ENCODE peak calls at places on chromosomes 11 and 22, in five cellular contexts. H, S, J, Z and Y are unnamed samples.
A peak's percentile ranks its signal among the peaks of the same experiment; 100 is the strongest.

GRCh38 chr22:36419177-36419911 is 31.6 kb upstream of the MYH9 start:
- DNase-seq in H (peak; percentile 84), S (no peak), J (no peak), Z (no peak), Y (peak; percentile 62)

GRCh38 chr11:662689-663274 is 25.7 kb downstream of the DRD4 start:
- DNase-seq in H (peak; percentile 72), S (peak; percentile 96), J (peak; percentile 69), Z (no peak), Y (peak; percentile 68)

GRCh38 chr11:65745049-65745448 is 24.5 kb upstream of the RNASEH2C start:
- DNase-seq in H (no peak), S (no peak), J (no peak), Z (no peak), Y (no peak)

GRCh38 chr22:29503811-29504372 is 23.9 kb downstream of the NEFH start:
- DNase-seq in H (peak; percentile 81), S (no peak), J (peak; percentile 38), Z (no peak), Y (peak; percentile 78)

GRCh38 chr11:101126551-101127347 is 2.9 kb downstream of the PGR start:
- DNase-seq in H (peak; percentile 24), S (no peak), J (no peak), Z (no peak), Y (peak; percentile 4)

GRCh38 chr11:127275771-127276170 is 275.2 kb upstream of the KIRREL3 start:
- DNase-seq in H (no peak), S (no peak), J (no peak), Z (no peak), Y (no peak)

GRCh38 chr11:15716550-15716949 is 601.8 kb downstream of the INSC start:
- DNase-seq in H (peak; percentile 14), S (no peak), J (no peak), Z (no peak), Y (no peak)

GRCh38 chr11:37942081-37942480 is 1344.0 kb upstream of the RAG2 start:
- DNase-seq in H (no peak), S (no peak), J (no peak), Z (no peak), Y (no peak)

GRCh38 chr11:396511-396947 is 2.5 kb downstream of the PKP3 start:
- DNase-seq in H (peak; percentile 37), S (peak; percentile 71), J (no peak), Z (no peak), Y (peak; percentile 20)

GRCh38 chr11:33989461-33989860 is 62.1 kb upstream of the CAPRIN1 start:
- DNase-seq in H (no peak), S (no peak), J (no peak), Z (no peak), Y (no peak)

GRCh38 chr11:33920838-33921613 is 29.1 kb upstream of the LMO2 start:
- DNase-seq in H (no peak), S (no peak), J (no peak), Z (peak; percentile 77), Y (no peak)

GRCh38 chr11:65477271-65478029 is 21.4 kb upstream of the MALAT1 start:
- DNase-seq in H (peak; percentile 93), S (peak; percentile 94), J (peak; percentile 96), Z (peak; percentile 93), Y (peak; percentile 92)

GRCh38 chr11:33941637-33942160 is 49.8 kb upstream of the LMO2 start:
- DNase-seq in H (peak; percentile 21), S (no peak), J (no peak), Z (peak; percentile 49), Y (peak; percentile 78)

GRCh38 chr11:9565822-9566560 is 7.5 kb upstream of the WEE1 start:
- DNase-seq in H (peak; percentile 100), S (peak; percentile 93), J (no peak), Z (peak; percentile 65), Y (peak; percentile 100)

GRCh38 chr11:21646351-21646750 is 546.5 kb upstream of the ANO5 start:
- DNase-seq in H (no peak), S (no peak), J (no peak), Z (no peak), Y (no peak)

GRCh38 chr22:46366327-46366731 is 30.8 kb downstream of the TRMU start:
- DNase-seq in H (no peak), S (no peak), J (no peak), Z (no peak), Y (no peak)

DNA sequence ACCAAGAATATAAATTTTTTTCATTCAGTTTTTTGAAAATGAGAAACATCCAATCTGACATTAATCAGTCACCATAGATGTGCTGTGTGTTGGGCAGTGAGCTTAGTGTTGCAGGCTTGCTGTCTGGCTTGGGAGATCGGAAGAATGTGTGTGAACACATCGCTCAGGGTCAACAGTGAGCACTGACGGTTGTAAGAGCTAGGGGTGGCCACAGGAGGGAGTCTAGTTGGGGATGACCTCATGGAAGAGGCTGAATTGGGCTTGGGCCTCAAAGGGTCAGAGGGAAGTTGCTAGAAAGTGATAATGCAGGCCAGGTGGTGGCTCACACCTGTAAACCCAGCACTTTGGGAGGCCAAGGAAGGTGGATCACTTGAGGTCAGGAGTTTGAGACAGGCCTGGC is 375.4 kb downstream of the DDX10 start:
- DNase-seq in H (no peak), S (no peak), J (no peak), Z (no peak), Y (no peak)
- TF ChIP-seq CTCF in H (peak; percentile 19), S (no peak), J (no peak), Z (peak; percentile 31), Y (no peak)

GRCh38 chr11:76321340-76321739 is 59.6 kb downstream of the THAP12 start:
- DNase-seq in H (no peak), S (no peak), J (no peak), Z (no peak), Y (no peak)
- H3K4me3 ChIP-seq in H (no peak overlapping the region), S (no peak overlapping the region), J (no peak overlapping the region), Z (no peak overlapping the region), Y (no peak overlapping the region)

DNA sequence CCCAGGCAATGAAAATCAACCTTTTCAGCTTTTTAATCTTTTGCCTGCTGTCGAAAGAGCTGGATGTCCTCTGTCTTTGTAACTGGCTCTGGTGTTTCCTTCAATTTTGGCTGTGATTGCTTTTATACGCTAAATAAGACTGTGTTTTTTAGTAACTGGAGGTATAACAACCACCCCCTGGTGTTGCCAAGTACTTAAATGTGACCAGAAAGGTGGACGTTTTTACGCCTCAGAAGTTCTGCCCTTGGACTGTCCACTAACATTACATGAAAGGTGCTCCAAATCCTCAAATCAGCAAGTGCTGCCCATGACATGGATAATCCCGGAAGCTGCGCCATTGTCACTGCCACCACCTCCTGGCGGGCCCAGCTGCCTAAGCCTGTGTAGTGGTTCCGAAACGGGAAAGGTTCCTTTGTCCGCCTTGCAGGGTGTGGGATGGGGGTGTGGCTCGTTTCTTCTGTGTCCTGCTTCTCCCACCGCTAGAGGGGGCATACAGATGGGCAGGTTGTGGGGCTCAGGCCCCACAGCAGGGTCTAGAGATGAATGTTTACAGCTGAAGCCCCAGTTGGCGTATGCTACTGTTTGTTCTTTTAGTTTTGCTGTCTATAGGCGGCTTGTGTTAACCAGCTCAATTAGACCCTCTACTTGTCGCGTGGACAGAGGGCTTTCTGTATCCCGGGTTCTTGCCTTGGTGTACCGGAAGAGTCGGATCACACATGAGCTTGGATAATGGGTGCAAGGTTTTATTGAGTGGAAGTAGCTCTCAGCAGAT is 82.2 kb upstream of the SEPTIN5 start:
- DNase-seq in H (peak; percentile 40), S (peak; percentile 46), J (no peak), Z (no peak), Y (peak; percentile 49)
- TF ChIP-seq CTCF in H (peak; percentile 55), S (peak; percentile 36), J (no peak), Z (peak; percentile 56), Y (peak; percentile 75)

DNA sequence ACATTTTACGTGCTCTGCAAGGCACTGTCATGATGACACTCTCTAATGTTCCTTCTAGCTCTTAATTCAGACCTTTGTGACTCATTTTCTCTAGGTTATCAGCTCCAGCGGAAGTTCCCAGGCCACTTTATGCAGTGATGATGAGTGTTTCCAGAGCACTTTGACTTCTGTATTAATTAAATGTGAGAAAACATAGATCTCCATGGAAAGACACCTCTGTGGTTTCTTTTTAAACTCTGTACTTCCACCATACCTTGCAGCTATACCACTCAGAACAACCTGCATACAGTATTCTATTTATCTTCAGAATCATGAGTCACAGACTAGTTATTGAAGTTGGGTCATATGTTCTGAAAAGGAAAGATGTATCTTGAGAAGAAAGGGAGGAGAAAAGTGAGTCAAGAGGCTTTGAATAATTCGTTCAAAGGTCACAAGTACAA is 175.6 kb upstream of the TENM4 start:
- DNase-seq in H (no peak), S (no peak), J (no peak), Z (no peak), Y (no peak)
- H3K4me3 ChIP-seq in H (no peak overlapping the region), S (no peak overlapping the region), J (no peak overlapping the region), Z (no peak overlapping the region), Y (no peak overlapping the region)

DNA sequence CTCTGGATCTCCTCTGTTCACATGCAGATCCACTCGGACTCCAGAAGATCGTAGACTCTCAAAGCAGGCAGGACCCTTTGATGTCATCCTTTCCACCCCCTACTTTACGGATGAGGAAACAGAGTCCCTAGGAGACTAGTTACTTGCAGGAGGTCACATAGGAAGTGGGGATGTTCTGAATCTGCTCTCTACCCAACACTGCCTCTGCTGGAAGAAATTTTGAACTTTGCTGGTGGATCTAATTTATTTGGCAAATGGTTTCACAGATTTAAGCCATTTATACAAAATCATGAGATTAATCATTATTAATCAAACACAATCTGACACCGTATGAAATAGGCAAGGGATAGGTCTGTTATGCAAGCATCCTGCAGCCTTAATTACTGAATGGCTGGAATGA is 55.0 kb upstream of the USP47 start:
- DNase-seq in H (peak; percentile 46), S (no peak), J (no peak), Z (no peak), Y (peak; percentile 43)
- TF ChIP-seq CTCF in H (peak; percentile 66), S (peak; percentile 54), J (peak; percentile 36), Z (peak; percentile 41), Y (peak; percentile 68)

DNA sequence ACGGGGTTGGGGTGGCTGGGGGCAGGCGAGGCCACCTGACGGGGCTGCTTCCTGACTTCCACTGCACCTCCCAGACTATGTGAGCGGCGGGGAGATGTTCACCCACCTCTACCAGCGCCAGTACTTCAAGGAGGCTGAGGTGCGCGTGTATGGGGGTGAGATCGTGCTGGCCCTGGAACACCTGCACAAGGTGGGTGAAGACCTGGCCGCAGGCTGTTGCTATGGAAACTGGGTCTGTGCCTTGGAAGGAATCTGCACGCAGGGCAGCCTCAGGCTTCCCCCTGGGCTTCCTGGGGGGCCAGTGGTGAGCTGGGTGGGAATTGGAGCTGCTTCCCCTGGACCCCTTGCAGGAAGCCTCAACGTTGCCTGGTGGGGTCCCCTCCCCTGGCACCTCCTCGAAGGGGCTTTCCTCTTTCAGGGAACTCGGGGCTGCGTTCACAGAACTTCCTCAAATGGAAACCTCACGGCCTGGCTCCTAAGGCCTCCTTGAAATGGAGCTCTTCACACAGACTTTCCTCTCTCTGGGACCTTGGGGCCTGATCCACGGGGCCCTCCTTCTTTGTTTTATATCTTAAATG is 1.5 kb downstream of the RPS6KA4 start:
- DNase-seq in H (no peak), S (no peak), J (no peak), Z (no peak), Y (no peak)
- H3K4me3 ChIP-seq in H (no peak overlapping the region), S (no peak overlapping the region), J (peak overlapping the region; percentile 97), Z (no peak overlapping the region), Y (peak overlapping the region; percentile 92)